ENCODE peak calls at places on chromosomes 16 and 17, in seven cellular contexts. H is EL; V is iris pigment epithelial cell; C is fibroblast of the aortic adventitia; Y is activated CD4-positive, alpha-beta T cell treated with anti-CD3 and anti-CD28 coated beads, Interleukin-2, amount 10 ng/mL, durations not matched to agents 7 days and 5 days; K is germinal center; J is activated T-helper 1 cell treated with Interleukin-2 at 50 U/mL for 16 hours. S is an unnamed sample.

GRCh38 chr17:68601565-68602266 is 549 bp upstream of the FAM20A start:
- DNase-seq in H (no peak), V (no peak), C (peak; percentile 54), Y (no peak), K (no peak), J (no peak), S (no peak)

GRCh38 chr17:2485543-2485942 is 26.1 kb downstream of the METTL16 start:
- DNase-seq in H (no peak), V (peak; percentile 37), C (peak; percentile 53), Y (no peak), K (no peak), J (no peak), S (no peak)

GRCh38 chr17:80942360-80943345 is 49.0 kb upstream of the CHMP6 start:
- DNase-seq in H (peak; percentile 19), V (peak; percentile 74), C (peak; percentile 96), Y (no peak), K (no peak), J (no peak), S (no peak)

GRCh38 chr17:82349287-82349701 is 9.8 kb upstream of the TEX19 start:
- DNase-seq in H (no peak), V (no peak), C (peak; percentile 52), Y (no peak), K (no peak), J (no peak), S (no peak)

GRCh38 chr17:72393553-72393952 is 272.7 kb downstream of the SOX9 start:
- DNase-seq in H (peak; percentile 96), V (peak; percentile 86), C (peak; percentile 62), Y (no peak), K (no peak), J (no peak), S (no peak)

GRCh38 chr17:83054518-83055125 is 24.8 kb upstream of the METRNL start:
- DNase-seq in H (no peak), V (no peak), C (no peak), Y (peak; percentile 5), K (no peak), J (no peak), S (no peak)

GRCh38 chr17:15262291-15263205 is 2.6 kb downstream of the PMP22 start:
- DNase-seq in H (peak; percentile 91), V (peak; percentile 90), C (peak; percentile 94), Y (no peak), K (no peak), J (no peak), S (no peak)

GRCh38 chr16:10539256-10539655 is 41.1 kb downstream of the EMP2 start:
- DNase-seq in H (no peak), V (no peak), C (no peak), Y (no peak), K (no peak), J (no peak), S (no peak)

GRCh38 chr17:14748036-14748715 is 447.3 kb downstream of the HS3ST3B1 start:
- DNase-seq in H (no peak), V (no peak), C (no peak), Y (no peak), K (no peak), J (no peak), S (no peak)

GRCh38 chr16:76194621-76195015 is 82.6 kb upstream of the CNTNAP4 start:
- DNase-seq in H (no peak), V (no peak), C (no peak), Y (no peak), K (no peak), J (no peak), S (no peak)

GRCh38 chr16:67833035-67833417 is 9.1 kb upstream of the THAP11 start:
- DNase-seq in H (peak; percentile 84), V (peak; percentile 76), C (peak; percentile 58), Y (no peak), K (no peak), J (no peak), S (no peak)

GRCh38 chr16:66382171-66382965 is 15.9 kb downstream of the CDH5 start:
- DNase-seq in H (peak; percentile 94), V (peak; percentile 75), C (peak; percentile 78), Y (no peak), K (no peak), J (no peak), S (no peak)

GRCh38 chr16:61872778-61873119 is 163.5 kb downstream of the CDH8 start:
- DNase-seq in H (no peak), V (no peak), C (no peak), Y (no peak), K (no peak), J (no peak), S (no peak)

GRCh38 chr17:48618366-48618896 is 3.3 kb upstream of the HOXB8 start:
- DNase-seq in H (peak; percentile 81), V (peak; percentile 72), C (peak; percentile 83), Y (peak; percentile 79), K (peak; percentile 88), J (peak; percentile 70), S (peak; percentile 73)

GRCh38 chr16:11032922-11033291 is 88.5 kb downstream of the CLEC16A start:
- DNase-seq in H (no peak), V (peak; percentile 71), C (peak; percentile 94), Y (no peak), K (no peak), J (no peak), S (no peak)

GRCh38 chr17:34645636-34646035 is 66.3 kb downstream of the TMEM132E start:
- DNase-seq in H (no peak), V (no peak), C (no peak), Y (no peak), K (no peak), J (no peak), S (no peak)

GRCh38 chr17:54408741-54409140 is 491.9 kb upstream of the TOM1L1 start:
- DNase-seq in H (no peak), V (no peak), C (no peak), Y (no peak), K (no peak), J (no peak), S (no peak)

GRCh38 chr17:13362341-13363122 is 239.2 kb downstream of the HS3ST3A1 start:
- DNase-seq in H (peak; percentile 81), V (peak; percentile 36), C (peak; percentile 51), Y (no peak), K (no peak), J (no peak), S (no peak)

GRCh38 chr17:1568950-1569810 is 6.6 kb upstream of the PITPNA start:
- DNase-seq in H (no peak), V (no peak), C (no peak), Y (no peak), K (no peak), J (no peak), S (no peak)

GRCh38 chr17:59811209-59811608 is 81.5 kb downstream of the TUBD1 start:
- DNase-seq in H (no peak), V (peak; percentile 47), C (no peak), Y (no peak), K (no peak), J (no peak), S (no peak)

GRCh38 chr16:85946680-85947510 is 47.9 kb downstream of the IRF8 start:
- DNase-seq in H (no peak), V (no peak), C (no peak), Y (no peak), K (no peak), J (no peak), S (no peak)

GRCh38 chr16:74291577-74292208 is 4.9 kb upstream of the PSMD7 start:
- DNase-seq in H (peak; percentile 70), V (no peak), C (peak; percentile 52), Y (no peak), K (no peak), J (no peak), S (no peak)

GRCh38 chr16:74998481-74999207 is at the start of gene ZNRF1:
- DNase-seq in H (peak; percentile 83), V (peak; percentile 76), C (peak; percentile 73), Y (peak; percentile 83), K (peak; percentile 80), J (peak; percentile 69), S (peak; percentile 56)

GRCh38 chr17:78411241-78411855 is 32.9 kb downstream of the PGS1 start:
- DNase-seq in H (no peak), V (no peak), C (no peak), Y (no peak), K (no peak), J (no peak), S (no peak)

GRCh38 chr17:8003594-8004181 is 1.3 kb downstream of the GUCY2D start:
- DNase-seq in H (no peak), V (no peak), C (no peak), Y (no peak), K (no peak), J (no peak), S (no peak)

GRCh38 chr16:30997887-30998711 is 12.3 kb downstream of the STX1B start:
- DNase-seq in H (peak; percentile 96), V (peak; percentile 90), C (peak; percentile 68), Y (no peak), K (no peak), J (no peak), S (no peak)

GRCh38 chr17:38701504-38702165 is 3.4 kb upstream of the MLLT6 start:
- DNase-seq in H (peak; percentile 56), V (peak; percentile 38), C (peak; percentile 41), Y (peak; percentile 58), K (peak; percentile 64), J (peak; percentile 31), S (peak; percentile 72)

GRCh38 chr16:26816885-26817571 is 249.7 kb upstream of the C16orf82 start:
- DNase-seq in H (peak; percentile 20), V (peak; percentile 36), C (no peak), Y (no peak), K (no peak), J (no peak), S (no peak)

GRCh38 chr17:1720856-1721386 is 3.6 kb upstream of the WDR81 start:
- DNase-seq in H (peak; percentile 52), V (no peak), C (peak; percentile 67), Y (peak; percentile 83), K (peak; percentile 41), J (peak; percentile 53), S (peak; percentile 63)

GRCh38 chr17:8430966-8431365 is 4.7 kb upstream of the NDEL1 start:
- DNase-seq in H (peak; percentile 29), V (no peak), C (peak; percentile 97), Y (no peak), K (no peak), J (no peak), S (no peak)

GRCh38 chr17:39617100-39617445 is 9.4 kb upstream of the NEUROD2 start:
- DNase-seq in H (no peak), V (no peak), C (no peak), Y (no peak), K (no peak), J (no peak), S (no peak)

S was measured in MM.1S.